ENCODE peak calls at places on chromosome 12, in four cellular contexts. C is renal cortical epithelial cell, K is amniotic epithelial cell, Q is GM19239. S is an unnamed sample.

GRCh38 chr12:45407188-45407850 is 191.4 kb downstream of the ANO6 start:
- DNase-seq in K (peak), C (no peak), Q (no peak), S (peak)

GRCh38 chr12:50988871-50989270 is 36.5 kb downstream of the HIGD1C start:
- DNase-seq in C (no peak), K (no peak), Q (no peak), S (no peak)

GRCh38 chr12:66188584-66189475 is at the start of gene IRAK3:
- DNase-seq in C (no peak), Q (peak), K (peak), S (peak)

GRCh38 chr12:118603610-118604361 is 227.4 kb downstream of the SUDS3 start:
- DNase-seq in K (no peak), C (peak), Q (no peak), S (no peak)

GRCh38 chr12:42758806-42759205 is 169.3 kb upstream of the PRICKLE1 start:
- DNase-seq in Q (no peak), K (no peak), C (no peak), S (no peak)

GRCh38 chr12:25958254-25959068 is at the start of gene RASSF8:
- DNase-seq in C (no peak), Q (peak), K (peak), S (peak)

GRCh38 chr12:51661199-51661598 is 70.2 kb downstream of the SCN8A start:
- DNase-seq in K (no peak), Q (no peak), C (no peak), S (no peak)

GRCh38 chr12:109047081-109047805 is 5.1 kb upstream of the USP30 start:
- DNase-seq in C (peak), K (peak), Q (no peak), S (no peak)

GRCh38 chr12:128813883-128814282 is 9.9 kb downstream of the SLC15A4 start:
- DNase-seq in Q (no peak), C (peak), K (no peak), S (no peak)

GRCh38 chr12:111270773-111271172 is 98.1 kb downstream of the PHETA1 start:
- DNase-seq in C (no peak), K (no peak), Q (no peak), S (peak)

GRCh38 chr12:46751173-46751572 is 74.6 kb downstream of the SLC38A4 start:
- DNase-seq in K (no peak), C (no peak), Q (no peak), S (no peak)

GRCh38 chr12:47414511-47414910 is 291.3 kb downstream of the RPAP3 start:
- DNase-seq in C (no peak), K (no peak), Q (no peak), S (no peak)

GRCh38 chr12:20421338-20421890 is 53.1 kb downstream of the PDE3A start:
- DNase-seq in K (no peak), Q (no peak), C (peak), S (no peak)

GRCh38 chr12:100141666-100141997 is 1.0 kb downstream of the BLTP3B start:
- DNase-seq in K (peak), Q (no peak), C (peak), S (peak)

GRCh38 chr12:106321139-106321850 is 18.8 kb downstream of the TCP11L2 start:
- DNase-seq in C (no peak), K (no peak), Q (no peak), S (no peak)

GRCh38 chr12:39685854-39686608 is 66.4 kb upstream of the ABCD2 start:
- DNase-seq in K (no peak), C (no peak), Q (no peak), S (no peak)

GRCh38 chr12:46557539-46558373 is 185.2 kb upstream of the SLC38A2 start:
- DNase-seq in K (no peak), Q (no peak), C (no peak), S (no peak)

GRCh38 chr12:66066071-66066928 is 64.2 kb downstream of the LLPH start:
- DNase-seq in K (peak), Q (no peak), C (peak), S (peak)

GRCh38 chr12:62834406-62834805 is 100.5 kb downstream of the PPM1H start:
- DNase-seq in C (no peak), K (no peak), Q (no peak), S (no peak)

GRCh38 chr12:75623631-75624118 is 112.3 kb upstream of the KRR1 start:
- DNase-seq in Q (no peak), C (peak), K (peak), S (peak)

GRCh38 chr12:52210925-52211650 is 19.3 kb upstream of the KRT80 start:
- DNase-seq in K (no peak), C (no peak), Q (no peak), S (no peak)

GRCh38 chr12:128745772-128746689 is 77.7 kb downstream of the SLC15A4 start:
- DNase-seq in K (no peak), C (no peak), Q (no peak), S (no peak)

GRCh38 chr12:10571141-10571540 is 42.3 kb downstream of the MAGOHB start:
- DNase-seq in Q (no peak), C (no peak), K (no peak), S (no peak)

GRCh38 chr12:105352940-105353635 is 22.6 kb downstream of the C12orf75 start:
- DNase-seq in K (no peak), Q (no peak), C (peak), S (no peak)

GRCh38 chr12:13661005-13661887 is 320.2 kb downstream of the GRIN2B start:
- DNase-seq in Q (peak), K (peak), C (peak), S (peak)

GRCh38 chr12:92039048-92039447 is 106.6 kb downstream of the BTG1 start:
- DNase-seq in Q (no peak), C (peak), K (no peak), S (no peak)

GRCh38 chr12:104494816-104495158 is 38.0 kb downstream of the CHST11 start:
- DNase-seq in K (peak), Q (no peak), C (no peak), S (peak)

GRCh38 chr12:70048521-70049245 is 194.6 kb upstream of the CNOT2 start:
- DNase-seq in C (no peak), K (no peak), Q (no peak), S (no peak)